ENCODE peak calls at places on chromosomes 4 and X, in six cellular contexts. V, T, X, Y, G and O are unnamed samples.

GRCh38 chrX:20472148-20472547 is 205.4 kb upstream of the RPS6KA3 start:
- DNase-seq in V (no peak), T (no peak), X (no peak), Y (no peak), G (no peak), O (no peak)

GRCh38 chr4:123843137-123843536 is 446.5 kb downstream of the SPRY1 start:
- DNase-seq in V (no peak), T (no peak), X (no peak), Y (no peak), G (no peak), O (no peak)

GRCh38 chrX:370244-370962 is 16.3 kb downstream of the PPP2R3B start:
- DNase-seq in V (no peak), T (no peak), X (no peak), Y (no peak), G (no peak), O (no peak)

GRCh38 chr4:184396570-184397515 is 77.5 kb downstream of the IRF2 start:
- DNase-seq in V (no peak), T (no peak), X (no peak), Y (no peak), G (no peak), O (no peak)

GRCh38 chr4:132530846-132531245 is 618.2 kb upstream of the PCDH10 start:
- DNase-seq in V (peak; percentile 58), T (no peak), X (no peak), Y (no peak), G (no peak), O (peak; percentile 13)

GRCh38 chr4:159105063-159105414 is 2.2 kb downstream of the RAPGEF2 start:
- DNase-seq in V (no peak), T (no peak), X (no peak), Y (no peak), G (no peak), O (no peak)

GRCh38 chr4:52051615-52052474 is 741 bp downstream of the SPATA18 start:
- DNase-seq in V (peak; percentile 12), T (peak; percentile 94), X (peak; percentile 35), Y (peak; percentile 92), G (peak; percentile 91), O (peak; percentile 76)

GRCh38 chr4:10656420-10656819 is 28.1 kb downstream of the CLNK start:
- DNase-seq in V (no peak), T (no peak), X (no peak), Y (no peak), G (no peak), O (no peak)

GRCh38 chr4:155952546-155952945 is 1.1 kb downstream of the CTSO start:
- DNase-seq in V (no peak), T (peak; percentile 48), X (no peak), Y (no peak), G (no peak), O (no peak)

GRCh38 chr4:97942951-97943350 is 200.3 kb downstream of the STPG2 start:
- DNase-seq in V (no peak), T (no peak), X (no peak), Y (no peak), G (no peak), O (no peak)

GRCh38 chr4:149110499-149110898 is 668.3 kb upstream of the NR3C2 start:
- DNase-seq in V (no peak), T (no peak), X (no peak), Y (no peak), G (no peak), O (no peak)

GRCh38 chr4:14528921-14529320 is 473.4 kb upstream of the CPEB2 start:
- DNase-seq in V (no peak), T (no peak), X (no peak), Y (no peak), G (no peak), O (no peak)

GRCh38 chr4:144355809-144356757 is 215.6 kb upstream of the GYPA start:
- DNase-seq in V (no peak), T (peak; percentile 54), X (peak; percentile 41), Y (peak; percentile 20), G (peak; percentile 53), O (no peak)

GRCh38 chrX:21479695-21480280 is 105.6 kb downstream of the CNKSR2 start:
- DNase-seq in V (peak; percentile 65), T (peak; percentile 38), X (peak; percentile 41), Y (peak; percentile 25), G (no peak), O (peak; percentile 49)

GRCh38 chrX:153922932-153923857 is 2.9 kb downstream of the ARHGAP4 start:
- DNase-seq in V (peak; percentile 83), T (peak; percentile 61), X (peak; percentile 57), Y (peak; percentile 72), G (no peak), O (peak; percentile 26)

GRCh38 chr4:14348506-14348905 is 653.8 kb upstream of the CPEB2 start:
- DNase-seq in V (no peak), T (no peak), X (no peak), Y (peak; percentile 17), G (no peak), O (no peak)

GRCh38 chrX:154738013-154738738 is 12.7 kb downstream of the GAB3 start:
- DNase-seq in V (no peak), T (peak; percentile 55), X (no peak), Y (no peak), G (no peak), O (no peak)

GRCh38 chrX:99777912-99778311 is 632.2 kb downstream of the PCDH19 start:
- DNase-seq in V (no peak), T (no peak), X (no peak), Y (no peak), G (no peak), O (no peak)